ENCODE peak calls at places on chromosome 14, in four cellular contexts. K, T, P and J are unnamed samples.

GRCh38 chr14:99035268-99035667 is 236.7 kb downstream of the BCL11B start:
- DNase-seq in T (no peak), P (no peak), K (no peak), J (no peak)

GRCh38 chr14:79608426-79608825 is 602.9 kb downstream of the DIO2 start:
- DNase-seq in K (no peak), T (no peak), P (no peak), J (no peak)

GRCh38 chr14:21203470-21204166 is 47.8 kb upstream of the OR5AU1 start:
- DNase-seq in K (no peak), P (no peak), T (no peak), J (no peak)

GRCh38 chr14:47929334-47929733 is 253.9 kb upstream of the MDGA2 start:
- DNase-seq in P (no peak), T (no peak), K (no peak), J (no peak)

GRCh38 chr14:86513056-86513455 is 983.1 kb downstream of the FLRT2 start:
- DNase-seq in T (no peak), K (no peak), P (no peak), J (no peak)

GRCh38 chr14:32939254-32940065 is 781 bp downstream of the NPAS3 start:
- DNase-seq in T (peak), P (peak), K (no peak), J (peak)

GRCh38 chr14:66709292-66709691 is 201.3 kb downstream of the GPHN start:
- DNase-seq in T (no peak), P (no peak), K (no peak), J (no peak)

GRCh38 chr14:65446159-65446558 is 33.6 kb downstream of the FUT8 start:
- DNase-seq in T (no peak), P (no peak), K (no peak), J (no peak)

GRCh38 chr14:58639842-58640484 is 2.2 kb downstream of the DACT1 start:
- DNase-seq in T (peak), K (no peak), P (peak), J (peak)

GRCh38 chr14:22718091-22718490 is 48.4 kb upstream of the OXA1L start:
- DNase-seq in P (no peak), T (no peak), K (no peak), J (no peak)

GRCh38 chr14:57420986-57421385 is 30.6 kb downstream of the NAA30 start:
- DNase-seq in P (peak), T (no peak), K (no peak), J (no peak)

GRCh38 chr14:24094839-24095195 is 706 bp downstream of the PCK2 start:
- DNase-seq in K (no peak), P (peak), T (no peak), J (no peak)

GRCh38 chr14:73188501-73188903 is 48.8 kb upstream of the PAPLN start:
- DNase-seq in K (no peak), P (peak), T (no peak), J (peak)

GRCh38 chr14:104223101-104223809 is 84.9 kb downstream of the KIF26A start:
- DNase-seq in T (no peak), P (no peak), K (no peak), J (peak)

GRCh38 chr14:45810152-45810872 is 557.3 kb upstream of the MIS18BP1 start:
- DNase-seq in P (no peak), T (no peak), K (no peak), J (peak)

GRCh38 chr14:89444536-89445125 is 27.6 kb upstream of the FOXN3 start:
- DNase-seq in K (no peak), T (no peak), P (no peak), J (peak)

GRCh38 chr14:77076118-77076631 is 21.9 kb upstream of the CIPC start:
- DNase-seq in K (no peak), T (peak), P (no peak), J (peak)
- H2BK12ac ChIP-seq in K (peak), T (no peak), P (no peak), J (no peak)

GRCh38 chr14:103194256-103195045 is 71.2 kb downstream of the TNFAIP2 start:
- DNase-seq in T (no peak), K (no peak), P (no peak), J (peak)
- H3K4ac ChIP-seq in T (no peak), K (no peak), P (no peak), J (no peak)

GRCh38 chr14:26835949-26836570 is 238.2 kb upstream of the NOVA1 start:
- DNase-seq in K (no peak), T (no peak), P (no peak), J (no peak)
- H3K23ac ChIP-seq in K (no peak), T (no peak), P (no peak), J (no peak)

GRCh38 chr14:54686871-54687749 is 120.2 kb downstream of the SAMD4A start:
- DNase-seq in P (no peak), K (no peak), T (no peak), J (no peak)

GRCh38 chr14:54686219-54686870 is 119.4 kb downstream of the SAMD4A start:
- DNase-seq in T (no peak), P (no peak), K (no peak), J (peak)

GRCh38 chr14:54683882-54684794 is 117.2 kb downstream of the SAMD4A start:
- DNase-seq in P (peak), K (peak), T (no peak), J (peak)

GRCh38 chr14:54687750-54688119 is 120.8 kb downstream of the SAMD4A start:
- DNase-seq in P (no peak), K (no peak), T (no peak), J (no peak)

DNA sequence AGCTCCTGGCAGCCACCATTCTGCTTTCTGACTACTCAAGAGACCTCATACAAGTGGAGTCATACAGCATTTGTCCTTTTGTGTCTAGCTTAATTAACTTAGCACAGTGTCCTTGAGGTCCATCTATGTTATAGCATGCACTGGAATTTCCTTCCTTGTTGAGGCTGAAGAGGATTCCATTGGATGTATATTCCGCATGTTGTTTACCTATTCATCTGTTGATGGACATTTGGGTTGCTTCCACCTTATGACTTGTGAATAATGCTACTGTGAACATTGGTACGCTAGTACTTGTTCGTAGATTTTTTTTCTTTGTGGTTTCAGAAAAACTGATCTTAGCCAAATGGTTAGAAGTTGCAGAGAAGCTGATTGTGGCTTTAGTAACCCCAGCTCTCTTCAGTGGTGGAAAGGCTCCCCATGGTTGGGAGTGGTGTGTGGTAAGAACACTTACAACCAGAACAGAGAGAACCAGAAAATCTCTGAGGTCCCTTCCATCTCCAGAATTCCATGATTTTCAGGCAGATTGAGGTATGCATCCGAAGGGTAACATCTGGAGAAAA is 118.4 kb downstream of the SAMD4A start:
- DNase-seq in K (no peak), P (no peak), T (no peak), J (no peak)
- H2BK12ac ChIP-seq in K (no peak), P (no peak), T (no peak), J (no peak)

GRCh38 chr14:93240678-93241000 is 33.6 kb downstream of the UBR7 start:
- DNase-seq in P (no peak), T (no peak), K (no peak), J (no peak)
- H3K4ac ChIP-seq in P (no peak), T (no peak), K (no peak), J (no peak)

GRCh38 chr14:50053935-50054334 is 62.4 kb downstream of the VCPKMT start:
- DNase-seq in T (no peak), K (no peak), P (no peak), J (no peak)
- H3K23ac ChIP-seq in T (no peak), K (no peak), P (no peak), J (no peak)

DNA sequence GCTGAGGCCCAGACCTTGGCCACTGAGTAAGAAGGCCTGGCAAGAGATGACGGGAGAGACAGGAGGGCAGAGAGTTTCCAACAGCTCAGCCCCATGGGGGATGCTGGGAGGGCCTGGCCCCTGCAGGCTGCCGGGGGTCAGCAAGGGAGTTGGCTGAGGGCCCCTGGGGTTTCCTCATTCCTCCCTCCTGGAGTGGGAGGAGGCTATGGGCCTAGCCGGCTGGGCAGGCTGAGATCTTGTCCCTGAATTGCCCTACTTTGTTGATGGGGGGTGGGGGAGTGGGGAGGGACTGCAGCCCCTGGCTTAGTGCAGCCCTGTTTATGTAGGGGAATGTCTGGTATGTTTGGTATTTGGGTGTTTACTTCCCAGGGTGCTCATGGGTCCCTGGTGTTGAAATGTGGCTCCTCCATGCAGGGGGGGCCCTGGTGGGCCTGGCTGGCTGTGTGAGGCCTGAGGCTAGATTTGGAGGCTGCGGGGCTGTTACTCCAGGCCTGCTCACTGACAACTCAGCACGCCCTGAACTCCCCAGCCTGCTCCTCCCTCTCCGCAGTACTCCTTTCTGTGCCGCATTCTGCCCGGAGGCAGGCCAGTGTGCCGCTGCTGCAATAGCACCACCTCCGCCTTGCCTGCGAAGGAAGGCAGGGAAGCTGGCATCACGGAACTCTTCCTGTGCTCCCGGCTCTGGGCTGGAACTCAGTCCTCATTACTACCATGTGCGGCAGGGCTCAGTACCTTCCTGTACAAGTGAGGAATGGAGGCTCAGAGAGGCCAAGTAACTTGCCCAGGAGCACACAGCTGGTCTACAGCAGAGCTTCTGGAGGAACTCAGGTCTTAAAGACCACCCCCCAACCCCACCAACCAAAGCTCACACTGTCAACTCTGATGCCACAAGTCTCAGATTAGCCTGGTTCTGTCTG is 25.3 kb downstream of the JDP2 start:
- DNase-seq in K (peak), P (peak), T (peak), J (peak)
- H2BK12ac ChIP-seq in K (peak), P (peak), T (peak), J (peak)

GRCh38 chr14:69317780-69318179 is 57.8 kb downstream of the GALNT16 start:
- DNase-seq in K (no peak), P (no peak), T (no peak), J (no peak)
- H3K4ac ChIP-seq in K (no peak), P (no peak), T (no peak), J (peak)